ENCODE peak calls at places on chromosomes 2 and 18, in eight cellular contexts. J is heart right ventricle, G is body of pancreas, K is psoas muscle, Y is hepatocyte, C is BE2C, L is mammary epithelial cell, W is A549. H is an unnamed sample.

GRCh38 chr2:100470898-100471514 is 724 bp downstream of the NMS start:
- DNase-seq in G (no peak), J (peak; percentile 24), C (no peak), L (peak; percentile 11), Y (peak; percentile 59), K (no peak), W (no peak), H (peak; percentile 57)

GRCh38 chr18:48934400-48934707 is 16.4 kb downstream of the SMAD7 start:
- DNase-seq in G (no peak), K (no peak), Y (no peak), L (no peak), W (no peak), J (no peak), C (no peak), H (no peak)

GRCh38 chr2:176136375-176137248 is 7.1 kb downstream of the HOXD8 start:
- DNase-seq in J (no peak), C (peak; percentile 48), L (no peak), K (peak; percentile 66), W (peak; percentile 16), Y (peak; percentile 54), G (no peak), H (peak; percentile 53)

GRCh38 chr2:11466307-11467125 is 555 bp upstream of the E2F6 start:
- DNase-seq in G (no peak), K (no peak), C (no peak), J (peak; percentile 21), L (no peak), Y (no peak), W (no peak), H (no peak)

GRCh38 chr2:240619506-240620148 is 5.7 kb upstream of the GPR35 start:
- DNase-seq in J (no peak), L (no peak), K (peak; percentile 43), G (peak; percentile 7), Y (no peak), C (peak; percentile 4), W (no peak), H (no peak)

GRCh38 chr2:237315170-237315880 is 98.6 kb downstream of the COL6A3 start:
- DNase-seq in L (no peak), W (no peak), G (peak; percentile 81), Y (peak; percentile 90), C (peak; percentile 81), J (peak; percentile 88), K (peak; percentile 95), H (peak; percentile 58)

GRCh38 chr2:206515580-206515979 is 72.2 kb downstream of the ADAM23 start:
- DNase-seq in W (no peak), Y (no peak), J (no peak), G (no peak), K (no peak), C (no peak), L (no peak), H (no peak)

GRCh38 chr2:97011977-97012569 is 25.7 kb upstream of the FAM178B start:
- DNase-seq in W (peak; percentile 72), J (no peak), K (no peak), L (peak; percentile 53), Y (peak; percentile 65), C (no peak), G (peak; percentile 16), H (peak; percentile 61)

GRCh38 chr2:141557329-141558098 is 573.3 kb downstream of the LRP1B start:
- DNase-seq in G (no peak), J (no peak), C (no peak), W (peak; percentile 2), K (no peak), L (peak; percentile 97), Y (peak; percentile 7), H (no peak)

GRCh38 chr2:127067620-127068350 is 39.2 kb downstream of the BIN1 start:
- DNase-seq in C (peak; percentile 53), Y (peak; percentile 89), K (peak; percentile 91), J (peak; percentile 64), G (peak; percentile 56), W (peak; percentile 81), L (peak; percentile 24), H (peak; percentile 83)

GRCh38 chr2:60047944-60048525 is 505.4 kb downstream of the BCL11A start:
- DNase-seq in W (no peak), Y (no peak), L (no peak), C (no peak), J (peak; percentile 75), G (peak; percentile 41), K (peak; percentile 69), H (no peak)

GRCh38 chr18:55768255-55768654 is 180.3 kb upstream of the TCF4 start:
- DNase-seq in G (no peak), Y (no peak), K (no peak), J (no peak), W (no peak), C (no peak), L (no peak), H (no peak)

GRCh38 chr2:161681043-161681442 is 56.8 kb downstream of the SLC4A10 start:
- DNase-seq in Y (no peak), G (no peak), W (no peak), K (no peak), L (peak; percentile 69), C (no peak), J (no peak), H (no peak)

GRCh38 chr2:229124126-229124525 is 147.0 kb downstream of the PID1 start:
- DNase-seq in L (no peak), K (no peak), C (no peak), W (no peak), J (no peak), Y (no peak), G (no peak), H (no peak)

GRCh38 chr2:203971236-203971635 is 34.7 kb downstream of the ICOS start:
- DNase-seq in J (no peak), W (no peak), K (no peak), C (no peak), G (no peak), L (no peak), Y (no peak), H (no peak)
- H3K4me1 ChIP-seq in J (no peaks in the 10 kb centered on the region), W (no peaks in the 10 kb centered on the region), K (no peaks in the 10 kb centered on the region), C (no peaks in the 10 kb centered on the region), G (no peaks in the 10 kb centered on the region), L (no peaks in the 10 kb centered on the region), Y (no peaks in the 10 kb centered on the region), H (no peaks in the 10 kb centered on the region)

DNA sequence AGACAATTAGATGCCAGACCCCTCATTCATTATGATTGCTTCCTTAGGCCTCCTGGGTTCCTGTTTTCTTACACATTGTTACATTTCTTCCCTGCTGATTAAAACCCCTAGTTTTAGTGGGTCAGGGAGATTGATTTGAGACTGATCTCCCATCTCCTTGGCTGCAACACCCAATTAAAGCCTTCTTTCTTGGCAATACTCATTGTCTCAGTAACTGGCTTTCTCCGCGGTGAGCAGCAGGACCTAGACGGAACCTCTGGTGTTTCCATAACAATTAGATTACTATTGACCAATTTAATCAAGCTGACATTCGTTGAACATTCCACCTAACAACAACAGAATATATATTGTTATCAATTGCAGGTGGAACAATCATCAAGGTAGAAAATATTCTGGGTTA is 1676.4 kb upstream of the SLC39A10 start:
- DNase-seq in Y (no peak), L (no peak), W (no peak), C (no peak), K (no peak), G (no peak), J (no peak), H (no peak)
- H3K9me3 ChIP-seq in Y (no peaks in the 10 kb centered on the region), L (no peaks in the 10 kb centered on the region), W (no peaks in the 10 kb centered on the region), C (no peaks in the 10 kb centered on the region), K (no peaks in the 10 kb centered on the region), G (no peaks in the 10 kb centered on the region), J (no peaks in the 10 kb centered on the region), H (no peaks in the 10 kb centered on the region)

DNA sequence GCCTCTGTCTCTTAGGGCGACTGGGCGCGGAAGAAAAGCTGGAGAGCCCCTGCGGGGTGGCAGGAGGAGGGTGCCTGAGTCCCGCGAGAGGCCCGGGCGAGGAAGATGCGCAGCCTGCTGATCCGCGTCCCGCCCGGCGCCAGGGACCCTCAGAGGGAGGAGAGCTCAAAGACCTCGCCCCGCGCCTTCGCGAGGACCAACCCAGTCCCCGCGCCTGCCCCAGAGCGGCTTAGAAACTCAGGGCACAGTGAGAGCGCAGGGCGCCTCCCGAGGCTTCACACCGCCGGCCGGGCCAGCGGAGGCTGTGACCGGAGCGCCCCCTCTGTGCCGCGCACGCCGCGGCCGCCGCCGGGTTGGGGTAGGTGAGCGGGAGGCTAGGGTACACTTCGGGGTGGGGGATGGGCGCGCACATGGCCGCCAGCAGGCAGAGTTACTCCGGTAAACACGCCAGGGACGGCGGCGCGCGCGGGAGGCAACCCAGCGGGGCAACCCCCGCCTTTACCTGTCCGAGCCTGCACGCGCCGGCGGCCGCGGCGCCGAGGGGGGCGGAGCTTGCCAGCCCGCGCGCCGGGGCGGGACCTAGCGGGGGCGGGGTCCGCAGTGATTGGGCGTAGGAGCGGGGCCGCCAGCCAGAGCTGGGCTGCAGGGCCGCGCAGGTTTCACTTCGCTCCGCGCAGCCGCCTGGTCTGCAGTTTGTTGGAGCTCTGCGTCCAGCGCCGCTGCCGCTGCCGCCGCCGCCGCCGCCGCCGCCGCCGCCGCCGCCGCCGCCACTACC is at the start of gene BCL2L11:
- DNase-seq in Y (peak; percentile 97), K (peak; percentile 96), L (peak; percentile 89), C (peak; percentile 88), W (peak; percentile 94), G (peak; percentile 95), J (peak; percentile 92), H (peak; percentile 98)
- TF ChIP-seq CTCF in Y (peak; percentile 32), K (no peak), L (peak; percentile 26), C (peak; percentile 22), W (peak; percentile 42), G (no peak), J (peak; percentile 42), H (peak; percentile 44)

DNA sequence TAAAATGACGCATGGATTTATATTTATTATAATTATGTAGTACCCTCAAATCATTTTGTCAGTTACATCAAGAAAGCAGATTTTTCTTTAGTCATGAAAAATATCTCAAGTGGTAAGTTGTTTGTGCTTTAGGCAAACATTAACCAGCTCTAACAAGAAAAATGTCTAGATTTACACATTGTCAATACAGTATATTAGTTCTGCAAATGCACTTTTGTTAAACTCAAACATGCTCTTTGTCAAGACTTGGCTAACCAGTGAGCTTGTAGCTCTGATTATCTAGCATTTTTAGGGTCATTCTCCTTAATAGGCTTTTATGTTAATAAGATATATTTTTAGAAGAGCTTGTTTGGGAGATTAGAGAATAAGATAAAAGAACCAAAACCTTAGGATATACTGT is 32.7 kb downstream of the SCRN3 start:
- DNase-seq in K (no peak), W (peak; percentile 12), C (no peak), Y (no peak), G (no peak), L (no peak), J (no peak), H (peak; percentile 13)
- H3K4me1 ChIP-seq in K (no peaks in the 10 kb centered on the region), W (peaks cover 9% of the 10 kb centered on the region), C (no peaks in the 10 kb centered on the region), Y (no peaks in the 10 kb centered on the region), G (peaks cover 16% of the 10 kb centered on the region), L (no peaks in the 10 kb centered on the region), J (no peaks in the 10 kb centered on the region), H (peaks cover 20% of the 10 kb centered on the region)